ENCODE peak calls at places on chromosome 6, in eight cellular contexts. K is lower lobe of right lung, T is iPS DF 6.9, H is astrocyte, O is cardiac muscle cell, Y is colonic mucosa, S is uterus, N is HCT116. V is an unnamed sample. For H3K27me3 and H3K4me1, the result is how much of the 10 kb centered on the place peaks cover.

GRCh38 chr6:24069546-24069945 is 56.5 kb upstream of the NRSN1 start:
- DNase-seq in K (no peak), T (no peak), H (no peak), O (no peak), Y (no peak), S (no peak), N (no peak), V (no peak)

GRCh38 chr6:143000771-143001170 is 55.8 kb upstream of the HIVEP2 start:
- DNase-seq in K (no peak), T (no peak), H (no peak), O (no peak), Y (no peak), S (no peak), N (no peak), V (no peak)

GRCh38 chr6:4253604-4254211 is 118.3 kb upstream of the ECI2 start:
- DNase-seq in K (no peak), T (no peak), H (peak), O (no peak), Y (peak), S (no peak), N (peak), V (no peak)

GRCh38 chr6:63739094-63739687 is 103.6 kb downstream of the PHF3 start:
- DNase-seq in K (no peak), T (no peak), H (no peak), O (no peak), Y (peak), S (no peak), N (no peak), V (no peak)

GRCh38 chr6:14211596-14211961 is 94.0 kb downstream of the CD83 start:
- DNase-seq in K (peak), T (peak), H (peak), O (peak), Y (peak), S (peak), N (no peak), V (no peak)

GRCh38 chr6:134706806-134707205 is 243.1 kb downstream of the ALDH8A1 start:
- DNase-seq in K (no peak), T (no peak), H (peak), O (no peak), Y (no peak), S (no peak), N (no peak), V (no peak)

GRCh38 chr6:31829633-31830492 is 2.3 kb downstream of the HSPA1B start:
- DNase-seq in K (peak), T (no peak), H (no peak), O (peak), Y (peak), S (no peak), N (no peak), V (no peak)

GRCh38 chr6:43247115-43247999 is 4.1 kb downstream of the TTBK1 start:
- DNase-seq in K (peak), T (peak), H (no peak), O (peak), Y (peak), S (peak), N (peak), V (no peak)

GRCh38 chr6:89131599-89131998 is 13.7 kb upstream of the SRSF12 start:
- DNase-seq in K (no peak), T (no peak), H (no peak), O (no peak), Y (no peak), S (no peak), N (no peak), V (no peak)

GRCh38 chr6:89132087-89132486 is 13.8 kb upstream of the PM20D2 start:
- DNase-seq in K (no peak), T (no peak), H (no peak), O (no peak), Y (no peak), S (no peak), N (no peak), V (no peak)

GRCh38 chr6:89133981-89134380 is 11.9 kb upstream of the PM20D2 start:
- DNase-seq in K (no peak), T (no peak), H (no peak), O (no peak), Y (no peak), S (no peak), N (no peak), V (no peak)

GRCh38 chr6:89138173-89138572 is 7.7 kb upstream of the PM20D2 start:
- DNase-seq in K (no peak), T (no peak), H (no peak), O (no peak), Y (no peak), S (no peak), N (no peak), V (no peak)

GRCh38 chr6:89134723-89135122 is 11.1 kb upstream of the PM20D2 start:
- DNase-seq in K (no peak), T (no peak), H (no peak), O (no peak), Y (no peak), S (no peak), N (no peak), V (no peak)
- H3K27me3 ChIP-seq in K (under half), T (under half), H (under half), O (under half), Y (under half), S (under half), N (under half), V (under half)

GRCh38 chr6:149861603-149862423 is 2.3 kb downstream of the LRP11 start:
- DNase-seq in K (no peak), T (no peak), H (no peak), O (no peak), Y (peak), S (no peak), N (no peak), V (no peak)
- H3K4me3 ChIP-seq in K (peak), T (no peak), H (peak), O (no peak), Y (no peak), S (no peak), N (no peak), V (peak)

DNA sequence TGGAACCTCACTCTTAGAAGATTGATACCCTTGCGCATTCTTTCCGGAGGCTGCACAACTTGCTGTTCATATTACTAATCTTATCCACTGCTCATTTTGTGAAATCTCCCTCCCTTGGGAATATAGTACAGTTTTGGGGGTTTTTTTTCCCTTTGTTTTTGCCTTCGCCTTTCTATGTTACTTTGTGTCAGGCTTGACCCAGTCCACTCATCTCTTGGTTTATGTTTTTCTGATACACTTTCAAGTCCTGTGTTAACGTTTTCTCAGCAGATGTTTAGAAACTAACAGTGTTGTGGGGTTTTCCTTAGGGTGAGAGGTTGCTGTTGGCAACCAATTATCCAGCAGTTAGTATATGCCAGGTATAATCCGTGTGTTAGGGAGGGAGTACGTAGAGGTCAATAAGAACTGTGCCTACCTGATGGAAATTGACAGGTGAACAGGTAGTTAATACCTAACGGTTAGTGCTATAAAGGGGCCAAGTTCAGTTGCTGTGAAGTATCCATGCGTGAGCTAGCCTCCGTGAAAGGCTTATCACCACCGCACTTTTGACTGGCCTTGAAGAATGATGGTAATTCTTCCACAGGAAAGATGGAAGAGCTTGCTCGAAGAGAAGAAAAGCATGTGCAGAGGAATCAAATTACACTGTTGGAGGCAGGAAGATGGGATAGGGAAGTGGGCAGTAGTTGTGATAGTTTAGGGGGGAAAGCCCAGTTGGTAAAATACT is 1.4 kb downstream of the NFYA start:
- DNase-seq in K (no peak), T (no peak), H (peak), O (peak), Y (no peak), S (no peak), N (no peak), V (no peak)
- H3K4me1 ChIP-seq in K (under half), T (under half), H (under half), O (under half), Y (under half), S (under half), N (under half), V (under half)

GRCh38 chr6:196543-196942 is 95.7 kb upstream of the DUSP22 start:
- DNase-seq in K (no peak), T (no peak), H (no peak), O (no peak), Y (no peak), S (no peak), N (no peak), V (no peak)
- H3K27me3 ChIP-seq in K (under half), T (under half), H (under half), O (under half), Y (under half), S (under half), N (under half), V (under half)

GRCh38 chr6:164130151-164130550 is 715.6 kb downstream of the QKI start:
- DNase-seq in K (no peak), T (no peak), H (no peak), O (no peak), Y (no peak), S (no peak), N (no peak), V (no peak)

GRCh38 chr6:164133095-164133494 is 718.6 kb downstream of the QKI start:
- DNase-seq in K (no peak), T (no peak), H (peak), O (no peak), Y (no peak), S (no peak), N (peak), V (no peak)

GRCh38 chr6:164130585-164130984 is 716.1 kb downstream of the QKI start:
- DNase-seq in K (no peak), T (no peak), H (no peak), O (no peak), Y (no peak), S (no peak), N (no peak), V (no peak)

GRCh38 chr6:164124986-164125385 is 710.5 kb downstream of the QKI start:
- DNase-seq in K (no peak), T (no peak), H (no peak), O (no peak), Y (no peak), S (no peak), N (no peak), V (no peak)

GRCh38 chr6:164129218-164129617 is 714.7 kb downstream of the QKI start:
- DNase-seq in K (no peak), T (no peak), H (no peak), O (no peak), Y (no peak), S (no peak), N (no peak), V (no peak)
- H3K4me3 ChIP-seq in K (no peak), T (no peak), H (no peak), O (no peak), Y (no peak), S (no peak), N (no peak), V (no peak)